ENCODE peak calls at places on chromosomes 2 and 18, in seven cellular contexts. H is SK-N-SH, T is K562, Y is HepG2, E is GM12878, Z is H1, S is GM12892. P is an unnamed sample.

GRCh38 chr2:147543056-147543455 is 301.8 kb upstream of the ACVR2A start:
- DNase-seq in H (no peak), T (no peak), Y (no peak), E (no peak), Z (no peak), S (no peak), P (no peak)

GRCh38 chr2:103873719-103874359 is 980.1 kb upstream of the POU3F3 start:
- DNase-seq in H (no peak), T (no peak), Y (no peak), E (no peak), Z (no peak), S (no peak), P (no peak)

GRCh38 chr2:10877691-10878111 is 34.0 kb upstream of the KCNF1 start:
- DNase-seq in H (no peak), T (no peak), Y (no peak), E (no peak), Z (no peak), S (no peak), P (no peak)

GRCh38 chr2:187567126-187567525 is 12.9 kb upstream of the TFPI start:
- DNase-seq in H (no peak), T (no peak), Y (peak), E (no peak), Z (no peak), S (no peak), P (no peak)

GRCh38 chr18:21900594-21901352 is 160.2 kb downstream of the MIB1 start:
- DNase-seq in H (no peak), T (no peak), Y (peak), E (no peak), Z (no peak), S (no peak), P (no peak)

GRCh38 chr2:124286089-124286783 is 261.1 kb downstream of the CNTNAP5 start:
- DNase-seq in H (no peak), T (no peak), Y (no peak), E (no peak), Z (no peak), S (no peak), P (no peak)

GRCh38 chr2:166419616-166419934 is 43.8 kb upstream of the SCN9A start:
- DNase-seq in H (no peak), T (no peak), Y (peak), E (no peak), Z (no peak), S (no peak), P (no peak)

GRCh38 chr2:109256921-109257320 is 127.9 kb downstream of the SH3RF3 start:
- DNase-seq in H (no peak), T (no peak), Y (no peak), E (no peak), Z (no peak), S (no peak), P (no peak)

GRCh38 chr2:231597014-231597611 is 4.4 kb downstream of the TEX44 start:
- DNase-seq in H (no peak), T (no peak), Y (no peak), E (peak), Z (no peak), S (no peak), P (peak)

GRCh38 chr2:188291617-188292445 is at the start of gene GULP1:
- DNase-seq in H (peak), T (peak), Y (peak), E (no peak), Z (peak), S (no peak), P (peak)

GRCh38 chr2:188869560-188869959 is 104.6 kb upstream of the COL3A1 start:
- DNase-seq in H (no peak), T (no peak), Y (no peak), E (no peak), Z (no peak), S (no peak), P (no peak)

GRCh38 chr2:136436921-136437320 is 319.0 kb upstream of the CXCR4 start:
- DNase-seq in H (peak), T (no peak), Y (no peak), E (no peak), Z (no peak), S (no peak), P (no peak)

GRCh38 chr18:42446195-42446594 is 491.2 kb downstream of the PIK3C3 start:
- DNase-seq in H (no peak), T (no peak), Y (peak), E (no peak), Z (no peak), S (no peak), P (no peak)

GRCh38 chr2:28681216-28681981 is 70.2 kb upstream of the PPP1CB start:
- DNase-seq in H (no peak), T (no peak), Y (no peak), E (peak), Z (no peak), S (peak), P (peak)

GRCh38 chr2:231696004-231696367 is 12.3 kb upstream of the PTMA start:
- DNase-seq in H (no peak), T (no peak), Y (no peak), E (no peak), Z (no peak), S (no peak), P (no peak)

GRCh38 chr18:55588001-55588875 is at the start of gene TCF4:
- DNase-seq in H (peak), T (peak), Y (no peak), E (no peak), Z (peak), S (peak), P (no peak)

GRCh38 chr2:29865512-29865911 is 55.9 kb downstream of the ALK start:
- DNase-seq in H (no peak), T (no peak), Y (no peak), E (peak), Z (no peak), S (no peak), P (no peak)

GRCh38 chr18:45275367-45276113 is 339.7 kb upstream of the SLC14A2 start:
- DNase-seq in H (no peak), T (peak), Y (peak), E (no peak), Z (no peak), S (no peak), P (no peak)
- TF ChIP-seq TAF1 in H (no peak), T (no peak), Y (no peak), E (no peak), Z (no peak), S (no peak), P (no peak)

GRCh38 chr2:201886504-201886903 is 80.2 kb downstream of the CDK15 start:
- DNase-seq in H (no peak), T (no peak), Y (no peak), E (no peak), Z (no peak), S (no peak), P (no peak)

GRCh38 chr2:201891676-201892075 is 85.3 kb downstream of the CDK15 start:
- DNase-seq in H (no peak), T (no peak), Y (no peak), E (no peak), Z (no peak), S (no peak), P (no peak)

GRCh38 chr2:201887851-201888451 is 81.6 kb downstream of the CDK15 start:
- DNase-seq in H (no peak), T (no peak), Y (no peak), E (no peak), Z (no peak), S (no peak), P (no peak)

GRCh38 chr2:201888476-201888875 is 82.1 kb downstream of the CDK15 start:
- DNase-seq in H (no peak), T (no peak), Y (no peak), E (no peak), Z (no peak), S (no peak), P (no peak)

DNA sequence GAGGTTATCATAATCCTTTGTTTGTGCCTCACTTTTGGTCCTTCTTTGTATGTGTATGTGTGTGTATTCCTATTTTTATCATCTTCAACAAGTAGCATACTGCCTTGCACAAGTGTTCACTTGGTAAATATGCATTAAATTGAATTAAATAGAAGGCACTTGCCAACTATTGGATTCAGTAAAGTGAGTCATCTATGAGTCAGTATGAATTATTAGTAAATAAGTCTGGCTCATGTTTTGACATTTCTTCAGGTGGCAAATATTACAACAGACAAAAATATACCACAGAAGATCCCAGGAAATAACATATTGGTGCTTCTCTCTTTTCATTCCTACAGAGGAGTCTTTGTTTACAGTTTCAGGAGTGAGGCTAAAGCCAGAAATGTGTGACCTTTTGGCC is 84.1 kb downstream of the CDK15 start:
- DNase-seq in H (no peak), T (no peak), Y (no peak), E (no peak), Z (no peak), S (no peak), P (no peak)
- TF ChIP-seq TAF1 in H (no peak), T (no peak), Y (no peak), E (no peak), Z (no peak), S (no peak), P (no peak)

GRCh38 chr2:74219846-74220486 is 21.6 kb downstream of the MTHFD2 start:
- DNase-seq in H (no peak), T (no peak), Y (peak), E (no peak), Z (peak), S (no peak), P (no peak)

GRCh38 chr2:74221091-74221490 is 22.7 kb downstream of the MTHFD2 start:
- DNase-seq in H (no peak), T (no peak), Y (no peak), E (no peak), Z (no peak), S (no peak), P (no peak)

GRCh38 chr2:74222300-74222650 is 23.9 kb downstream of the MTHFD2 start:
- DNase-seq in H (no peak), T (no peak), Y (no peak), E (no peak), Z (no peak), S (no peak), P (no peak)

GRCh38 chr2:74223941-74224770 is 25.7 kb downstream of the MTHFD2 start:
- DNase-seq in H (no peak), T (no peak), Y (no peak), E (no peak), Z (no peak), S (no peak), P (no peak)

GRCh38 chr2:74221604-74222299 is 23.3 kb downstream of the MTHFD2 start:
- DNase-seq in H (no peak), T (no peak), Y (no peak), E (no peak), Z (no peak), S (no peak), P (no peak)
- TF ChIP-seq TAF1 in H (no peak), T (no peak), Y (no peak), E (no peak), Z (no peak), S (no peak), P (no peak)

DNA sequence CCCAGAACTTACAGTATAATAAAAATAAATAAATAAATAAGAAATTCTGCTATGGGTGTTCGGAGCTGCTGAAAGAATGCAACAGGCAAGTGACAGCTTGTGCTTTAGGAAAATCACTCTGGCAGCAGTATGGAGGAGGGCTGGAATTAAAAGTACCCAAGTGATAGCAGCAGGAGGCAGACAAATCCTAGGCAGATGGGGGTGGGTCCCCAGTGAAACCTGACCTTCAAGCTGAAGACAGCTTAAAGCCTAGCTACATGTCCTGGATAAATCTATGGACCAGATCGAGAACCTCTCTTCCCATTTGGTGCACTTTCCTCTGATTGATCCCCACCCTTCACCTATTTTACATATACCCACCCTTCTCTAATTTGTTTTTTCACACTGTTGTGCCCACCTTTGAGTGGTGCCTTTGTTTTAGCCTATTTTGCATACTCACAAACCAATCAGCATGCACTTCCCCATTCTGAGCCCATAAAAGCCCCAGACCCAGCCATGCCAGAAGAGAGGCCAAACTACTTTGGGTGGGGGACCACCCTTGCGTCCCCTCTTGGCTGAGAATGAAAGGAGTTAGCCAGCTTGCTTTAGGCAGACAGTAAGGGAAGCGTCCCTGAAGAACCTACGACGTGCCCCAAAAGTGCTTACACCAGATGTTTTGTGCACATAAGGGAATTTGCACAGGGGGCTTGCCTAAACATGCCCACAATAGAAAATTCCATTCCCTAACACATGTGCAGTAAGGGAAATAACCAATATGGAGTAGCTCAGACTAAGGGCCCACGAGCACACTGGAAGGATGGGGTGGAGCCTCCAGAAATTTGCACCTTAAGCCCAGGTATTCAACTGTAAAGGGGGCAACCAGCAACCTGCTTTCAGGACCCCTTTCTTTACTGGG is 3.0 kb downstream of the METTL8 start:
- DNase-seq in H (no peak), T (no peak), Y (no peak), E (no peak), Z (no peak), S (no peak), P (no peak)
- TF ChIP-seq TAF1 in H (no peak), T (no peak), Y (no peak), E (no peak), Z (no peak), S (no peak), P (no peak)